ENCODE peak calls at places on chromosome 21, in four cellular contexts. J is pancreas, I is A549, X is lower lobe of right lung. P is an unnamed sample.

GRCh38 chr21:36454079-36454478 is 25.8 kb downstream of the CLDN14 start:
- DNase-seq in J (no peak), I (no peak), X (no peak), P (no peak)

GRCh38 chr21:41109174-41109573 is 58.8 kb upstream of the BACE2 start:
- DNase-seq in J (no peak), I (no peak), X (no peak), P (no peak)

GRCh38 chr21:36424592-36424991 is 39.4 kb downstream of the CHAF1B start:
- DNase-seq in J (no peak), I (no peak), X (no peak), P (no peak)

GRCh38 chr21:14773777-14774345 is 227.7 kb upstream of the SAMSN1 start:
- DNase-seq in J (no peak), I (no peak), X (peak), P (peak)

GRCh38 chr21:15363921-15364320 is 299.1 kb upstream of the NRIP1 start:
- DNase-seq in J (no peak), I (no peak), X (no peak), P (no peak)

GRCh38 chr21:18274370-18274769 is 29.7 kb downstream of the CHODL start:
- DNase-seq in J (no peak), I (no peak), X (no peak), P (no peak)

GRCh38 chr21:42499430-42500106 is 3.5 kb upstream of the RSPH1 start:
- DNase-seq in J (no peak), I (no peak), X (no peak), P (no peak)

GRCh38 chr21:18070392-18070791 is 174.2 kb upstream of the CHODL start:
- DNase-seq in J (no peak), I (no peak), X (no peak), P (no peak)

GRCh38 chr21:41393876-41394465 is 32.1 kb upstream of the MX1 start:
- DNase-seq in J (no peak), I (no peak), X (no peak), P (peak)

GRCh38 chr21:45620201-45620600 is 23.3 kb upstream of the PCBP3 start:
- DNase-seq in J (no peak), I (no peak), X (no peak), P (no peak)

GRCh38 chr21:45617021-45617930 is 26.2 kb upstream of the PCBP3 start:
- DNase-seq in J (no peak), I (no peak), X (no peak), P (no peak)

GRCh38 chr21:45618287-45618686 is 25.2 kb upstream of the PCBP3 start:
- DNase-seq in J (no peak), I (no peak), X (no peak), P (peak)

GRCh38 chr21:45622416-45623097 is 21.0 kb upstream of the PCBP3 start:
- DNase-seq in J (no peak), I (no peak), X (no peak), P (no peak)

DNA sequence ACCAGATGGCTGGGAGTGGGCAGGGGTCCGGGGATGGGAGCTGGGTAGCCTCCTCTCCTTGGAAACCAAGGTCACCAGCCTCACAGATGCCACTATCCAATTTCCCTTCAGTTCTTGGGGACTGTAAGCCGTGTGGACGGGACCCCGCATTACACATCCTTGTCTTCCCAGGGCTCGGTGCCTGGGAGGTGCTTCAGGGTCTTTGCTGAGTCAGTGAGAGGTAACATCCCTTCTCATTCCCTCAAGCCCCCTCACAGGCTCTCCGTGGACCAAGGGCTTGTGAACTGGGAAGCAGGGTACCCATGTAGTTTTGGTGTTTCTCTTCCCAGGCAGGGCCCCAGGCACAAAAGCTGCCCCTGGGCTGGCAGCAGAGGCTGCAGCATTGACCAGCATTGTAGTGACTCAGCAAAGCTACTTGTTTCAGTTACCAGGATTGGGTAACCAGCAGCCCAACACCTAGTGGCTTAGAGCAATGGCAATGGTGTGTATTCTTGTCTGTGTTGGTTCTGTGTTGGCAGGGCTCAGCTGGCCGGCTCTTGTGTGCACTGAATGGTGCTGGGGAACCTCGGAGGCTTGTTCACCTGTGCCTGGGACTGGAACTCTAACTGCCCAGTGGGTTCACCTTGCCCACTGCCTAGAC is 24.6 kb upstream of the PCBP3 start:
- DNase-seq in J (no peak), I (no peak), X (no peak), P (no peak)
- H3K27ac ChIP-seq in J (no peak), I (no peak), X (no peak), P (no peak)

GRCh38 chr21:37560385-37560784 is 193.8 kb downstream of the DYRK1A start:
- DNase-seq in J (no peak), I (no peak), X (no peak), P (no peak)
- H3K27ac ChIP-seq in J (no peak), I (no peak), X (no peak), P (no peak)

GRCh38 chr21:38929137-38929536 is 123.4 kb downstream of the ETS2 start:
- DNase-seq in J (no peak), I (no peak), X (no peak), P (no peak)

GRCh38 chr21:38929652-38930051 is 123.9 kb downstream of the ETS2 start:
- DNase-seq in J (no peak), I (no peak), X (no peak), P (no peak)

GRCh38 chr21:38930838-38931237 is 125.1 kb downstream of the ETS2 start:
- DNase-seq in J (no peak), I (no peak), X (no peak), P (no peak)

GRCh38 chr21:38927776-38928175 is 122.0 kb downstream of the ETS2 start:
- DNase-seq in J (no peak), I (no peak), X (no peak), P (no peak)

DNA sequence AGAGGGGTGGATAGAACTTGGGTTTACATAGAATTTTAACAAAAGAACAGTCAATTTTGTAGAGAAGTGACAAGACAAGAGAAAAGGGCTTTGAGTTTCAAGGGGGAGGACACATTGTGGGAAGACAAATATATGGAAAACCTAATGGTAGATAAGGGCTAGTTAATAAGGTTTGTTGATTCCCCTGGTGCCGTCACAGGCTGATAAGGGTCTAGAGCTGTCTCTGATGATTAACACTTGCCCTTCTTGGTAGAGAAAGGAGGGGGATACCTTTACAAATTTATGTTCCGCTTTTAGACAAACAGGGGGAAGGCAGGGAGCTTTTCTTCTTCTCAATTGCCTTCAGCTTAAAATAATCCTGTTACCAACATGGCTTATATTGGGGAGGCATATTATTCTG is 124.3 kb downstream of the ETS2 start:
- DNase-seq in J (no peak), I (no peak), X (no peak), P (no peak)
- H3K27ac ChIP-seq in J (no peak), I (no peak), X (peak), P (no peak)

GRCh38 chr21:31924548-31924947 is 51.7 kb downstream of the HUNK start:
- DNase-seq in J (no peak), I (no peak), X (no peak), P (no peak)
- H3K27ac ChIP-seq in J (no peak), I (no peak), X (no peak), P (no peak)

DNA sequence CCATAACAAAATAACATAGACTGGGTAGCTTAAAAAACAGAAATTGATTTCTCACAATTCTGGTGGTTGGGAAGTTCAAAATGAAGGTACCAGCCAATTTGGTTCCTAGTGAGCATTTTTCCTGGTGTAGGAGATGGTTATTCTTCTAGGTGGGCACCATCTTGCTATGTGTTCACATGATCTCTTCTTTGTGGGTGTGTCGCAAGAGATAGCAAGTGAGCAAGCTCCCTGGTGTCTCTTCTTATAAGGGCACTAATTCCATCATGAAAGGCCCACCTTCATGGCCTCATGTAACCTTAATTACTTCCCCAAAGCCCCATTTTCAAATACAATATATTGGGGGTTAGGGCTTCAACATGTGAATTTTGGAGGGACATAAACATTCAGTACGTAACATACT is 38.8 kb upstream of the ATP5PO start:
- DNase-seq in J (no peak), I (no peak), X (no peak), P (no peak)
- H3K27ac ChIP-seq in J (no peak), I (no peak), X (no peak), P (no peak)

GRCh38 chr21:29674343-29674742 is 265.5 kb downstream of the GRIK1 start:
- DNase-seq in J (no peak), I (no peak), X (no peak), P (no peak)

GRCh38 chr21:29676395-29676794 is 263.4 kb downstream of the GRIK1 start:
- DNase-seq in J (no peak), I (no peak), X (no peak), P (no peak)

GRCh38 chr21:29680273-29680672 is 259.5 kb downstream of the GRIK1 start:
- DNase-seq in J (no peak), I (no peak), X (no peak), P (no peak)

GRCh38 chr21:29678616-29679015 is 261.2 kb downstream of the GRIK1 start:
- DNase-seq in J (no peak), I (no peak), X (no peak), P (no peak)

DNA sequence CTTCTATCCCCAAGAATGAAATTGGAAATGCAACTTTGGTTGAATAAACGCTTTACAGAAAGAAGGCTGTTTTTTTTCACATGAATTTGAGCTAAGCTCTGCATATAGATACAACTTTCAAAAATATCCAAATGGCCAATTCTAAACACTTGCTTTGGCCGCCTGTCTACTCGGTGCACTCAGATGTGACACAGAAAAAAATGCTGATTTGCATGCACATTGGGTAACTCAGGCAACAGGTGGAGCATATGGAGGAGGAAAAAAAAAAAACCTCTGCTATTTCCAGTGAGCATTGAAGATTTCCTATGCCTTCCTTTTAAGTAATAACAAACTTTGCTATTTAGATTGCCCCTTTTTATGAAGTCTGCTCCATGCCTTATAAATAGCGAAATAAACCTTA is 262.5 kb downstream of the GRIK1 start:
- DNase-seq in J (no peak), I (no peak), X (no peak), P (no peak)
- H3K27ac ChIP-seq in J (no peak), I (no peak), X (no peak), P (no peak)

DNA sequence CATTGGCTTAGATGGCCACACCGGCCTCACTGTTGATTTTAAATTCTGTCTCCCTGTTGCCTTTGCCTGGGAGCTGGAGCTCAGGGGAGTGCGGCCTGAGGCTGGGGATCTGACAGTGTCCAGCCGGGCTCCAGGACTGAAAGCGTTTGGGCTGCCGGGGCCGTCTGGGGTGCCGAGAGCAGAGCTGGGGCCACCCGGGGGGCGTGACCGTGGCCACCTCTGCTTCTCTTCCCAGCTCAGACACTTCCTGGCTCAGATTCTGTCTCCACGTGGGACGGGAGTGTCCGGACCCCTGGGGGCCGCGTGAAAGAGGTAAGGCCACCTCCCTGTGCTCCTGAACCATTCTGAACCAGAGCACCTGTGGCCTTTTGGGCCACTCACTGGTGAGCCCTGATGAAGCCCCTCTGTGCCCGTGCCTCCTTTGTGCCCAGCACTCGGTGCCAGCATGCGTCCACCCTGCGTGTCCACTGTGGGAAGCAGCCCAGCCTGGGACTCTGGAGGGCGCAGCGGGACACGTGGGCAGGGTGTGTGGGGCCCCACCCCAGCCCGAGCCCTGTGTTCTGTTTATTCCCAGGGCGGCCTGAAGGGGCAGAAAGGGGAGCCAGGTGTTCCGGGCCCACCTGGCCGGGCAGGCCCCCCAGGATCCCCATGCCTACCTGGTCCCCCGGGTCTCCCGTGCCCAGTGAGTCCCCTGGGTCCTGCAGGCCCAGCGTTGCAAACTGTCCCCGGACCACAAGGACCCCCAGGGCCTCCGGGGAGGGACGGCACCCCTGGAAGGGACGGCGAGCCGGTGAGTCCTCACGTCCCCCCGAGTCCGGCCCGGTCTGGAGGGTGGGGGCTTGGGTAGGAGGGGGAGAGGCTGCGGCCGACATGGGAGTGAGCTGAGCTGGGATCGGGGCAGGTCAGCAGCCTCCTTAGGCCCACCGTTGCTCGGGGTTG is 64.8 kb downstream of the SLC19A1 start:
- DNase-seq in J (peak), I (no peak), X (no peak), P (peak)
- H3K27ac ChIP-seq in J (peak), I (peak), X (peak), P (peak)

P was measured in CD8-positive, alpha-beta T cell.